ENCODE peak calls at places on chromosome 11, in four cellular contexts. One of them, this sample, is unnamed. For H3K27me3, the result is how much of the 10 kb centered on the place peaks cover.

GRCh38 chr11:121154473-121154872 is 53.4 kb downstream of the TECTA start:
- DNase-seq in IMR-90: no peak
- DNase-seq in H9: no peak
- DNase-seq in H1: no peak
- DNase-seq in this sample: no peak

GRCh38 chr11:11973361-11973800 is 35.0 kb downstream of the DKK3 start:
- DNase-seq in IMR-90: peak
- DNase-seq in H9: peak
- DNase-seq in H1: peak
- DNase-seq in this sample: no peak

GRCh38 chr11:65411681-65412070 is 10.9 kb upstream of the NEAT1 start:
- DNase-seq in IMR-90: no peak
- DNase-seq in H9: no peak
- DNase-seq in H1: no peak
- DNase-seq in this sample: no peak

GRCh38 chr11:60867871-60868681 is 734 bp downstream of the ZP1 start:
- DNase-seq in IMR-90: no peak
- DNase-seq in H9: no peak
- DNase-seq in H1: no peak
- DNase-seq in this sample: no peak

GRCh38 chr11:124402326-124402922 is 3.6 kb upstream of the OR8B3 start:
- DNase-seq in IMR-90: peak
- DNase-seq in H9: peak
- DNase-seq in H1: peak
- DNase-seq in this sample: peak

GRCh38 chr11:84524422-84525051 is 1102.6 kb downstream of the DLG2 start:
- DNase-seq in IMR-90: peak
- DNase-seq in H9: no peak
- DNase-seq in H1: no peak
- DNase-seq in this sample: peak

GRCh38 chr11:125062931-125063428 is at the start of gene SLC37A2:
- DNase-seq in IMR-90: peak
- DNase-seq in H9: peak
- DNase-seq in H1: no peak
- DNase-seq in this sample: peak

GRCh38 chr11:111637885-111638284 is 35.6 kb downstream of the SIK2 start:
- DNase-seq in IMR-90: no peak
- DNase-seq in H9: no peak
- DNase-seq in H1: no peak
- DNase-seq in this sample: no peak

GRCh38 chr11:46682773-46683752 is 17.4 kb downstream of the ARHGAP1 start:
- DNase-seq in IMR-90: no peak
- DNase-seq in H9: no peak
- DNase-seq in H1: no peak
- DNase-seq in this sample: no peak

GRCh38 chr11:69320756-69321741 is 27.1 kb downstream of the MYEOV start:
- DNase-seq in IMR-90: peak
- DNase-seq in H9: no peak
- DNase-seq in H1: no peak
- DNase-seq in this sample: no peak

GRCh38 chr11:69240332-69241074 is 53.5 kb upstream of the MYEOV start:
- DNase-seq in IMR-90: peak
- DNase-seq in H9: peak
- DNase-seq in H1: no peak
- DNase-seq in this sample: peak

GRCh38 chr11:128725630-128726461 is 32.0 kb downstream of the FLI1 start:
- DNase-seq in IMR-90: peak
- DNase-seq in H9: no peak
- DNase-seq in H1: no peak
- DNase-seq in this sample: no peak

GRCh38 chr11:76677010-76677771 is 6.6 kb upstream of the LRRC32 start:
- DNase-seq in IMR-90: peak
- DNase-seq in H9: no peak
- DNase-seq in H1: no peak
- DNase-seq in this sample: no peak

GRCh38 chr11:96045622-96046456 is 121.9 kb upstream of the MTMR2 start:
- DNase-seq in IMR-90: peak
- DNase-seq in H9: peak
- DNase-seq in H1: peak
- DNase-seq in this sample: peak

GRCh38 chr11:105740164-105740903 is 130.5 kb downstream of the GRIA4 start:
- DNase-seq in IMR-90: no peak
- DNase-seq in H9: no peak
- DNase-seq in H1: no peak
- DNase-seq in this sample: no peak

GRCh38 chr11:69008774-69009440 is 4.1 kb downstream of the MRGPRF start:
- DNase-seq in IMR-90: peak
- DNase-seq in H9: peak
- DNase-seq in H1: no peak
- DNase-seq in this sample: peak

GRCh38 chr11:78823588-78823987 is 248.9 kb upstream of the NARS2 start:
- DNase-seq in IMR-90: no peak
- DNase-seq in H9: no peak
- DNase-seq in H1: no peak
- DNase-seq in this sample: no peak

GRCh38 chr11:111845256-111846028 is 25.9 kb downstream of the ALG9 start:
- DNase-seq in IMR-90: no peak
- DNase-seq in H9: no peak
- DNase-seq in H1: no peak
- DNase-seq in this sample: no peak

GRCh38 chr11:18775492-18776292 is 15.9 kb downstream of the PTPN5 start:
- DNase-seq in IMR-90: peak
- DNase-seq in H9: peak
- DNase-seq in H1: peak
- DNase-seq in this sample: peak

GRCh38 chr11:2924381-2924780 is 4.8 kb downstream of the PHLDA2 start:
- DNase-seq in IMR-90: no peak
- DNase-seq in H9: no peak
- DNase-seq in H1: no peak
- DNase-seq in this sample: no peak

GRCh38 chr11:92801685-92802084 is 167.8 kb upstream of the MTNR1B start:
- DNase-seq in IMR-90: no peak
- DNase-seq in H9: no peak
- DNase-seq in H1: no peak
- DNase-seq in this sample: no peak

GRCh38 chr11:121236115-121237001 is 56.2 kb upstream of the SC5D start:
- DNase-seq in IMR-90: no peak
- DNase-seq in H9: no peak
- DNase-seq in H1: no peak
- DNase-seq in this sample: peak

GRCh38 chr11:45930031-45930794 is 7.8 kb downstream of the LARGE2 start:
- DNase-seq in IMR-90: no peak
- DNase-seq in H9: peak
- DNase-seq in H1: no peak
- DNase-seq in this sample: no peak

GRCh38 chr11:20243974-20244373 is 83.7 kb upstream of the DBX1 start:
- DNase-seq in IMR-90: no peak
- DNase-seq in H9: no peak
- DNase-seq in H1: no peak
- DNase-seq in this sample: no peak

GRCh38 chr11:122025757-122026156 is 90.3 kb downstream of the BLID start:
- DNase-seq in IMR-90: no peak
- DNase-seq in H9: peak
- DNase-seq in H1: no peak
- DNase-seq in this sample: no peak

GRCh38 chr11:120340529-120340928 is 4.3 kb downstream of the ARHGEF12 start:
- DNase-seq in IMR-90: peak
- DNase-seq in H9: no peak
- DNase-seq in H1: no peak
- DNase-seq in this sample: no peak

GRCh38 chr11:61021661-61022212 is 50.3 kb downstream of the CD6 start:
- DNase-seq in IMR-90: no peak
- DNase-seq in H9: peak
- DNase-seq in H1: peak
- DNase-seq in this sample: peak

GRCh38 chr11:103007521-103007920 is 52.0 kb upstream of the MMP13 start:
- DNase-seq in IMR-90: peak
- DNase-seq in H9: no peak
- DNase-seq in H1: no peak
- DNase-seq in this sample: no peak

GRCh38 chr11:65540290-65541092 is 15.6 kb downstream of the SCYL1 start:
- DNase-seq in IMR-90: peak
- DNase-seq in H9: peak
- DNase-seq in H1: peak
- DNase-seq in this sample: peak

GRCh38 chr11:114847599-114847998 is 169.3 kb downstream of the NXPE2 start:
- DNase-seq in IMR-90: no peak
- DNase-seq in H9: no peak
- DNase-seq in H1: no peak
- DNase-seq in this sample: peak

GRCh38 chr11:69446108-69446507 is 35.4 kb upstream of the LINC01488 start:
- DNase-seq in IMR-90: no peak
- DNase-seq in H9: no peak
- DNase-seq in H1: no peak
- DNase-seq in this sample: no peak

GRCh38 chr11:44967930-44968496 is 17.3 kb upstream of the TP53I11 start:
- DNase-seq in IMR-90: no peak
- DNase-seq in H9: no peak
- DNase-seq in H1: no peak
- DNase-seq in this sample: no peak

GRCh38 chr11:117597083-117597482 is 199.9 kb downstream of the DSCAML1 start:
- DNase-seq in IMR-90: peak
- DNase-seq in H9: peak
- DNase-seq in H1: peak
- DNase-seq in this sample: peak

GRCh38 chr11:128837627-128838026 is 29.5 kb downstream of the KCNJ1 start:
- DNase-seq in IMR-90: no peak
- DNase-seq in H9: no peak
- DNase-seq in H1: no peak
- DNase-seq in this sample: no peak

GRCh38 chr11:62752177-62752785 is 1.7 kb downstream of the ZBTB3 start:
- DNase-seq in IMR-90: no peak
- DNase-seq in H9: no peak
- DNase-seq in H1: no peak
- DNase-seq in this sample: no peak

GRCh38 chr11:12274056-12274455 is 103.3 kb upstream of the PARVA start:
- DNase-seq in IMR-90: no peak
- DNase-seq in H9: no peak
- DNase-seq in H1: no peak
- DNase-seq in this sample: no peak

GRCh38 chr11:119218141-119218878 is 12.2 kb downstream of the CBL start:
- DNase-seq in IMR-90: peak
- DNase-seq in H9: no peak
- DNase-seq in H1: no peak
- DNase-seq in this sample: no peak
- H3K56ac ChIP-seq in IMR-90: peak
- H3K56ac ChIP-seq in H9: no peak
- H3K56ac ChIP-seq in H1: no peak
- H3K56ac ChIP-seq in this sample: no peak

GRCh38 chr11:131609317-131609716 is 238.9 kb downstream of the NTM start:
- DNase-seq in IMR-90: peak
- DNase-seq in H9: no peak
- DNase-seq in H1: no peak
- DNase-seq in this sample: no peak

GRCh38 chr11:131606936-131607335 is 236.5 kb downstream of the NTM start:
- DNase-seq in IMR-90: no peak
- DNase-seq in H9: no peak
- DNase-seq in H1: no peak
- DNase-seq in this sample: no peak

GRCh38 chr11:131612576-131612975 is 242.2 kb downstream of the NTM start:
- DNase-seq in IMR-90: no peak
- DNase-seq in H9: no peak
- DNase-seq in H1: no peak
- DNase-seq in this sample: no peak

GRCh38 chr11:131614514-131615085 is 244.2 kb downstream of the NTM start:
- DNase-seq in IMR-90: no peak
- DNase-seq in H9: no peak
- DNase-seq in H1: no peak
- DNase-seq in this sample: no peak

GRCh38 chr11:131609921-131610320 is 239.5 kb downstream of the NTM start:
- DNase-seq in IMR-90: no peak
- DNase-seq in H9: no peak
- DNase-seq in H1: no peak
- DNase-seq in this sample: no peak
- H3K9ac ChIP-seq in IMR-90: no peak
- H3K9ac ChIP-seq in H9: no peak
- H3K9ac ChIP-seq in H1: no peak
- H3K9ac ChIP-seq in this sample: no peak

GRCh38 chr11:130197386-130198035 is 37.9 kb downstream of the ST14 start:
- DNase-seq in IMR-90: no peak
- DNase-seq in H9: no peak
- DNase-seq in H1: no peak
- DNase-seq in this sample: no peak

GRCh38 chr11:130199792-130200191 is 40.2 kb downstream of the ST14 start:
- DNase-seq in IMR-90: no peak
- DNase-seq in H9: no peak
- DNase-seq in H1: no peak
- DNase-seq in this sample: no peak

GRCh38 chr11:130198292-130198691 is 38.7 kb downstream of the ST14 start:
- DNase-seq in IMR-90: no peak
- DNase-seq in H9: no peak
- DNase-seq in H1: no peak
- DNase-seq in this sample: no peak

GRCh38 chr11:130201026-130201425 is 41.4 kb downstream of the ST14 start:
- DNase-seq in IMR-90: no peak
- DNase-seq in H9: no peak
- DNase-seq in H1: no peak
- DNase-seq in this sample: no peak

DNA sequence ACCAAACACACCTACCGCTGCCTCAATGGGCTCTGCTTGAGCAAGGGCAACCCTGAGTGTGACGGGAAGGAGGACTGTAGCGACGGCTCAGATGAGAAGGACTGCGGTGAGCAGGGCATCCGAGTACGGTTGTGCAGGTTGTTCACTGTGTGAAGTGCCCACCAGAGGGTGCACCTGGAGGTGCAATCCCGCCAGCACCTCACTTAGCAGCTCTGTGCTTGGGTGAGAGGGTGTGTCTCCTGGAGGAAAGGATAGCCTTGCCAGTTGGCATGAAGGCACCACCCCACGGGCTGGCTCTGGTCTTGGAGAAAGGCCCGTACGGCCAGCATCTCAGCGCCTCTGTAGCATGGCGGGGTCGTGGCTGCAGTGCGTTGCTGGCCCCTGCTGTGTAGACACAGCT is 39.4 kb downstream of the ST14 start:
- DNase-seq in IMR-90: no peak
- DNase-seq in H9: no peak
- DNase-seq in H1: no peak
- DNase-seq in this sample: no peak
- H3K27me3 ChIP-seq in IMR-90: under half
- H3K27me3 ChIP-seq in H9: under half
- H3K27me3 ChIP-seq in H1: under half
- H3K27me3 ChIP-seq in this sample: under half

GRCh38 chr11:47724041-47724729 is 9.0 kb upstream of the AGBL2 start:
- DNase-seq in IMR-90: peak
- DNase-seq in H9: no peak
- DNase-seq in H1: no peak
- DNase-seq in this sample: peak

GRCh38 chr11:47720651-47721050 is 5.5 kb upstream of the AGBL2 start:
- DNase-seq in IMR-90: no peak
- DNase-seq in H9: no peak
- DNase-seq in H1: peak
- DNase-seq in this sample: no peak

GRCh38 chr11:47726878-47727514 is 11.8 kb upstream of the AGBL2 start:
- DNase-seq in IMR-90: no peak
- DNase-seq in H9: no peak
- DNase-seq in H1: no peak
- DNase-seq in this sample: no peak

GRCh38 chr11:47725445-47726442 is 10.6 kb upstream of the AGBL2 start:
- DNase-seq in IMR-90: no peak
- DNase-seq in H9: no peak
- DNase-seq in H1: no peak
- DNase-seq in this sample: no peak

GRCh38 chr11:47723041-47723440 is 7.9 kb upstream of the AGBL2 start:
- DNase-seq in IMR-90: no peak
- DNase-seq in H9: no peak
- DNase-seq in H1: no peak
- DNase-seq in this sample: no peak
- H3K56ac ChIP-seq in IMR-90: no peak
- H3K56ac ChIP-seq in H9: no peak
- H3K56ac ChIP-seq in H1: no peak
- H3K56ac ChIP-seq in this sample: no peak